ENCODE peak calls at places on chromosome 10, in six cellular contexts. V, O, G, Y, X and J are unnamed samples.

GRCh38 chr10:116947838-116948529 is 57.0 kb downstream of the SHTN1 start:
- DNase-seq in V (no peak), O (peak), G (no peak), Y (no peak), X (peak), J (no peak)

GRCh38 chr10:132458071-132458594 is 61.1 kb downstream of the PWWP2B start:
- DNase-seq in V (no peak), O (no peak), G (no peak), Y (no peak), X (no peak), J (no peak)

GRCh38 chr10:131726460-131726861 is 174.3 kb upstream of the PPP2R2D start:
- DNase-seq in V (no peak), O (no peak), G (no peak), Y (no peak), X (no peak), J (peak)

GRCh38 chr10:99374526-99374925 is 45.4 kb downstream of the CNNM1 start:
- DNase-seq in V (no peak), O (no peak), G (no peak), Y (no peak), X (peak), J (no peak)

GRCh38 chr10:73218466-73219191 is 28.4 kb downstream of the DNAJC9 start:
- DNase-seq in V (no peak), O (no peak), G (no peak), Y (peak), X (peak), J (no peak)

GRCh38 chr10:1175956-1176565 is 119.9 kb downstream of the WDR37 start:
- DNase-seq in V (no peak), O (no peak), G (no peak), Y (no peak), X (no peak), J (no peak)

GRCh38 chr10:7891634-7892033 is 73.3 kb downstream of the TAF3 start:
- DNase-seq in V (no peak), O (no peak), G (no peak), Y (no peak), X (peak), J (no peak)

GRCh38 chr10:21990449-21990848 is 13.1 kb downstream of the DNAJC1 start:
- DNase-seq in V (no peak), O (no peak), G (no peak), Y (no peak), X (no peak), J (no peak)

GRCh38 chr10:89535185-89536012 is at the start of gene SLC16A12:
- DNase-seq in V (no peak), O (no peak), G (no peak), Y (peak), X (peak), J (no peak)